ENCODE peak calls at places on chromosomes 11 and 22, in five cellular contexts. One of them, this sample, is unnamed.

GRCh38 chr22:20093437-20093836 is 13.4 kb downstream of the DGCR8 start:
- DNase-seq in BJ: no peak
- DNase-seq in kidney: peak
- DNase-seq in tibial artery: peak
- DNase-seq in nephron progenitor cell: no peak
- DNase-seq in this sample: no peak

GRCh38 chr11:57735655-57736298 is 5.5 kb upstream of the SELENOH start:
- DNase-seq in nephron progenitor cell: no peak
- DNase-seq in tibial artery: no peak
- DNase-seq in BJ: no peak
- DNase-seq in kidney: no peak
- DNase-seq in this sample: no peak

GRCh38 chr11:45964911-45965389 is 42.5 kb downstream of the LARGE2 start:
- DNase-seq in BJ: peak
- DNase-seq in tibial artery: peak
- DNase-seq in nephron progenitor cell: peak
- DNase-seq in kidney: no peak
- DNase-seq in this sample: peak

GRCh38 chr11:97621282-97621681 is 1231.5 kb downstream of the JRKL start:
- DNase-seq in nephron progenitor cell: no peak
- DNase-seq in tibial artery: no peak
- DNase-seq in BJ: no peak
- DNase-seq in kidney: no peak
- DNase-seq in this sample: no peak

GRCh38 chr22:50146440-50147228 is 23.9 kb upstream of the PANX2 start:
- DNase-seq in kidney: peak
- DNase-seq in BJ: no peak
- DNase-seq in nephron progenitor cell: peak
- DNase-seq in tibial artery: no peak
- DNase-seq in this sample: no peak

GRCh38 chr11:14300661-14301304 is 58.2 kb downstream of the RRAS2 start:
- DNase-seq in tibial artery: peak
- DNase-seq in kidney: no peak
- DNase-seq in nephron progenitor cell: peak
- DNase-seq in BJ: no peak
- DNase-seq in this sample: peak

GRCh38 chr11:35039076-35039475 is 99.9 kb upstream of the CD44 start:
- DNase-seq in BJ: no peak
- DNase-seq in kidney: no peak
- DNase-seq in tibial artery: no peak
- DNase-seq in nephron progenitor cell: no peak
- DNase-seq in this sample: no peak

GRCh38 chr22:40008726-40009125 is 14.0 kb downstream of the FAM83F start:
- DNase-seq in BJ: no peak
- DNase-seq in tibial artery: no peak
- DNase-seq in nephron progenitor cell: no peak
- DNase-seq in kidney: peak
- DNase-seq in this sample: no peak

GRCh38 chr22:49965291-49966040 is 4.9 kb downstream of the PIM3 start:
- DNase-seq in BJ: no peak
- DNase-seq in kidney: peak
- DNase-seq in nephron progenitor cell: no peak
- DNase-seq in tibial artery: peak
- DNase-seq in this sample: no peak

GRCh38 chr22:29956680-29957079 is 73.7 kb downstream of the MTMR3 start:
- DNase-seq in BJ: no peak
- DNase-seq in nephron progenitor cell: no peak
- DNase-seq in tibial artery: no peak
- DNase-seq in kidney: no peak
- DNase-seq in this sample: no peak

GRCh38 chr11:126547161-126547560 is 191.7 kb downstream of the ST3GAL4 start:
- DNase-seq in kidney: no peak
- DNase-seq in nephron progenitor cell: no peak
- DNase-seq in BJ: peak
- DNase-seq in tibial artery: no peak
- DNase-seq in this sample: no peak

GRCh38 chr11:290621-291231 is 1.8 kb downstream of the PGGHG start:
- DNase-seq in BJ: no peak
- DNase-seq in tibial artery: peak
- DNase-seq in nephron progenitor cell: no peak
- DNase-seq in kidney: peak
- DNase-seq in this sample: no peak

GRCh38 chr11:86955111-86955673 is at the start of gene FZD4:
- DNase-seq in BJ: no peak
- DNase-seq in nephron progenitor cell: peak
- DNase-seq in tibial artery: peak
- DNase-seq in kidney: peak
- DNase-seq in this sample: peak

GRCh38 chr11:130728185-130729160 is 187.8 kb downstream of the SNX19 start:
- DNase-seq in BJ: no peak
- DNase-seq in nephron progenitor cell: no peak
- DNase-seq in kidney: no peak
- DNase-seq in tibial artery: no peak
- DNase-seq in this sample: no peak

GRCh38 chr11:124763156-124763947 is 1.3 kb upstream of the ESAM start:
- DNase-seq in kidney: peak
- DNase-seq in BJ: no peak
- DNase-seq in nephron progenitor cell: peak
- DNase-seq in tibial artery: peak
- DNase-seq in this sample: peak

GRCh38 chr11:33449798-33450197 is 192.6 kb downstream of the HIPK3 start:
- DNase-seq in kidney: no peak
- DNase-seq in BJ: no peak
- DNase-seq in nephron progenitor cell: no peak
- DNase-seq in tibial artery: no peak
- DNase-seq in this sample: no peak

GRCh38 chr22:50481440-50482106 is at the start of gene ADM2:
- DNase-seq in BJ: no peak
- DNase-seq in nephron progenitor cell: peak
- DNase-seq in kidney: peak
- DNase-seq in tibial artery: no peak
- DNase-seq in this sample: peak

GRCh38 chr11:117218133-117218915 is 13.5 kb downstream of the PCSK7 start:
- DNase-seq in BJ: no peak
- DNase-seq in tibial artery: peak
- DNase-seq in nephron progenitor cell: no peak
- DNase-seq in kidney: peak
- DNase-seq in this sample: no peak

GRCh38 chr22:26589367-26589844 is 526 bp downstream of the TPST2 start:
- DNase-seq in tibial artery: no peak
- DNase-seq in BJ: no peak
- DNase-seq in kidney: peak
- DNase-seq in nephron progenitor cell: no peak
- DNase-seq in this sample: peak

GRCh38 chr11:958101-958500 is 32.4 kb downstream of the AP2A2 start:
- DNase-seq in nephron progenitor cell: no peak
- DNase-seq in BJ: no peak
- DNase-seq in kidney: no peak
- DNase-seq in tibial artery: no peak
- DNase-seq in this sample: no peak

GRCh38 chr22:24046024-24046423 is 34.9 kb downstream of the CABIN1 start:
- DNase-seq in kidney: no peak
- DNase-seq in tibial artery: no peak
- DNase-seq in nephron progenitor cell: no peak
- DNase-seq in BJ: no peak
- DNase-seq in this sample: no peak

GRCh38 chr11:110903830-110904229 is 191.6 kb upstream of the ARHGAP20 start:
- DNase-seq in kidney: no peak
- DNase-seq in tibial artery: no peak
- DNase-seq in nephron progenitor cell: no peak
- DNase-seq in BJ: no peak
- DNase-seq in this sample: no peak

GRCh38 chr11:34490304-34490703 is 23.3 kb downstream of the ELF5 start:
- DNase-seq in nephron progenitor cell: no peak
- DNase-seq in kidney: no peak
- DNase-seq in BJ: no peak
- DNase-seq in tibial artery: no peak
- DNase-seq in this sample: no peak

GRCh38 chr11:95972055-95972454 is 48.1 kb upstream of the MTMR2 start:
- DNase-seq in tibial artery: no peak
- DNase-seq in BJ: no peak
- DNase-seq in kidney: no peak
- DNase-seq in nephron progenitor cell: no peak
- DNase-seq in this sample: no peak

DNA sequence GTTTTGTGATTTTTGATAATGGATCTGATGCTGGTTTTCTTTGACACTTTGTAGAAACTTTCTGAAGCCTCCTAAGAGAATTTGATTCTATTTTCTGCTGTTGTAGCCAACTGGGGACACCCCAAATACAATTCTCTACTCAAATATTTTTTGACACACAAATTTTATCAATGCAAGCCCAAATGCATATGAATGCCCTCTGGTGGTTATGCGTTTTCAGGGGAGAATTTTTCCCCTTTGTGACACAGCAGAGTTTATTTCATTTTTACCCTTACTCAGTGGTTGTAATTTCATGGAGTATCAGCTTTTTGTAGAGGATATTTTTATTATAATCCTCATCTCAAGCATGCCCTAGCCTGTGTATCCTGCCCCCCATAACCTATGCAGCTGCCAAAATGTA is 44.7 kb upstream of the MTMR2 start:
- DNase-seq in kidney: no peak
- DNase-seq in nephron progenitor cell: no peak
- DNase-seq in tibial artery: no peak
- DNase-seq in BJ: no peak
- DNase-seq in this sample: no peak
- TF ChIP-seq CTCF in kidney: peak
- TF ChIP-seq CTCF in nephron progenitor cell: no peak
- TF ChIP-seq CTCF in tibial artery: no peak
- TF ChIP-seq CTCF in BJ: peak
- TF ChIP-seq CTCF in this sample: no peak

GRCh38 chr11:66311470-66311964 is 5.3 kb downstream of the CD248 start:
- DNase-seq in kidney: peak
- DNase-seq in nephron progenitor cell: no peak
- DNase-seq in tibial artery: no peak
- DNase-seq in BJ: no peak
- DNase-seq in this sample: no peak

GRCh38 chr11:66310324-66310723 is 6.5 kb downstream of the CD248 start:
- DNase-seq in BJ: no peak
- DNase-seq in nephron progenitor cell: no peak
- DNase-seq in tibial artery: no peak
- DNase-seq in kidney: no peak
- DNase-seq in this sample: no peak

GRCh38 chr11:66312549-66313320 is 4.1 kb downstream of the CD248 start:
- DNase-seq in tibial artery: peak
- DNase-seq in kidney: peak
- DNase-seq in nephron progenitor cell: peak
- DNase-seq in BJ: peak
- DNase-seq in this sample: peak

GRCh38 chr11:66313321-66314185 is 3.3 kb downstream of the CD248 start:
- DNase-seq in BJ: no peak
- DNase-seq in tibial artery: no peak
- DNase-seq in nephron progenitor cell: peak
- DNase-seq in kidney: peak
- DNase-seq in this sample: no peak

DNA sequence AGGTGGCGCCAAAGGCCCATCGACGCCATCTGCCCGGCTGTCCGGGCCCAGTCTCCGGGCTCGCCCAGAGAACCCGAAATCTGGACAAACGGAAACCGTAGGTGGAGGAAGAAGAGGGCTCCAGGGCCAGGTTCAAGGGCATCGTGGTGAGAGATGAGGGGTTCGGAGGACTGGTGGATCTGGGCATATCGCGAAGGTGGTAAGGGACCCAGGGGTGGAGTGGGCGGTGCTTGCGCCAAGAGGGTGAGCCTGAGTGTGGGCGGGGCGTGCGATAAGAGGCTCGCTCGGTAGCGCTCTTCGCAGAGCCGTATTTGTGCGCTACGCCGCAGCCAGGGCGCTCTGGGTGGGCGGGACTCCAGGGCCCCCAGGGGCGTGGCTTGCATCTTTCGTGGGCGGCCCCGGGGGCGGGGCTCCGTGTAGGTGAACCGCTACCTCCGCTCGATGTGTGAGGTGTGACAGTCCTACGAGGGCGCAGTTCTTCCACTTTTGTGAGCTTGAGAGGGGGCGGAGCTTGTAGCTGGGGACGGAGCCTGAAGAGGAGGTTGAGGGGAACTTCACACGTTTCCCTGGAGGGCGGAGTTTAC is 4.8 kb downstream of the CD248 start:
- DNase-seq in kidney: peak
- DNase-seq in tibial artery: peak
- DNase-seq in nephron progenitor cell: peak
- DNase-seq in BJ: no peak
- DNase-seq in this sample: peak
- TF ChIP-seq CTCF in kidney: no peak
- TF ChIP-seq CTCF in tibial artery: peak
- TF ChIP-seq CTCF in nephron progenitor cell: no peak
- TF ChIP-seq CTCF in BJ: no peak
- TF ChIP-seq CTCF in this sample: peak

GRCh38 chr11:27183672-27184457 is 143.2 kb downstream of the BBOX1 start:
- DNase-seq in nephron progenitor cell: peak
- DNase-seq in kidney: no peak
- DNase-seq in BJ: no peak
- DNase-seq in tibial artery: no peak
- DNase-seq in this sample: peak

GRCh38 chr11:27179334-27179733 is 138.7 kb downstream of the BBOX1 start:
- DNase-seq in tibial artery: no peak
- DNase-seq in kidney: no peak
- DNase-seq in BJ: no peak
- DNase-seq in nephron progenitor cell: no peak
- DNase-seq in this sample: no peak

GRCh38 chr11:27187848-27188621 is 147.4 kb downstream of the BBOX1 start:
- DNase-seq in tibial artery: no peak
- DNase-seq in nephron progenitor cell: no peak
- DNase-seq in BJ: no peak
- DNase-seq in kidney: no peak
- DNase-seq in this sample: no peak

GRCh38 chr11:27187075-27187847 is 146.6 kb downstream of the BBOX1 start:
- DNase-seq in BJ: no peak
- DNase-seq in nephron progenitor cell: no peak
- DNase-seq in tibial artery: no peak
- DNase-seq in kidney: no peak
- DNase-seq in this sample: no peak

GRCh38 chr11:27184458-27185312 is 144.1 kb downstream of the BBOX1 start:
- DNase-seq in nephron progenitor cell: no peak
- DNase-seq in kidney: no peak
- DNase-seq in tibial artery: no peak
- DNase-seq in BJ: no peak
- DNase-seq in this sample: no peak
- TF ChIP-seq CTCF in nephron progenitor cell: no peak
- TF ChIP-seq CTCF in kidney: no peak
- TF ChIP-seq CTCF in tibial artery: no peak
- TF ChIP-seq CTCF in BJ: no peak
- TF ChIP-seq CTCF in this sample: no peak

GRCh38 chr11:67051494-67051893 is 5.2 kb upstream of the RHOD start:
- DNase-seq in kidney: no peak
- DNase-seq in tibial artery: no peak
- DNase-seq in nephron progenitor cell: no peak
- DNase-seq in BJ: no peak
- DNase-seq in this sample: no peak

GRCh38 chr11:67048515-67048914 is 8.1 kb upstream of the RHOD start:
- DNase-seq in BJ: no peak
- DNase-seq in nephron progenitor cell: no peak
- DNase-seq in kidney: no peak
- DNase-seq in tibial artery: no peak
- DNase-seq in this sample: no peak

GRCh38 chr11:67052891-67053290 is 3.8 kb upstream of the RHOD start:
- DNase-seq in kidney: no peak
- DNase-seq in tibial artery: no peak
- DNase-seq in BJ: no peak
- DNase-seq in nephron progenitor cell: no peak
- DNase-seq in this sample: no peak

GRCh38 chr11:67051945-67052488 is 4.6 kb upstream of the RHOD start:
- DNase-seq in kidney: no peak
- DNase-seq in tibial artery: no peak
- DNase-seq in nephron progenitor cell: no peak
- DNase-seq in BJ: no peak
- DNase-seq in this sample: no peak

GRCh38 chr11:67050139-67050538 is 6.5 kb upstream of the RHOD start:
- DNase-seq in tibial artery: no peak
- DNase-seq in kidney: no peak
- DNase-seq in nephron progenitor cell: no peak
- DNase-seq in BJ: no peak
- DNase-seq in this sample: no peak
- TF ChIP-seq CTCF in tibial artery: no peak
- TF ChIP-seq CTCF in kidney: no peak
- TF ChIP-seq CTCF in nephron progenitor cell: no peak
- TF ChIP-seq CTCF in BJ: no peak
- TF ChIP-seq CTCF in this sample: peak

This sample was measured in progenitor cell of endocrine pancreas.